ENCODE peak calls at places on chromosomes 6 and 20, in five cellular contexts. G is A549, M is HepG2, P is K562, I is H1. K is an unnamed sample.

GRCh38 chr6:156953125-156953477 is 175.9 kb downstream of the ARID1B start:
- DNase-seq in G (no peak), M (no peak), P (no peak), I (no peak), K (no peak)

GRCh38 chr6:9138856-9139426 is 703.6 kb upstream of the SLC35B3 start:
- DNase-seq in G (no peak), M (no peak), P (no peak), I (no peak), K (peak)

GRCh38 chr6:127119361-127120108 is 1.1 kb downstream of the RSPO3 start:
- DNase-seq in G (no peak), M (no peak), P (no peak), I (peak), K (no peak)

GRCh38 chr6:130366011-130366963 is at the start of gene TMEM200A:
- DNase-seq in G (no peak), M (no peak), P (peak), I (peak), K (peak)

GRCh38 chr20:33981964-33982363 is 11.7 kb upstream of the RALY start:
- DNase-seq in G (no peak), M (no peak), P (no peak), I (no peak), K (no peak)

GRCh38 chr6:136859430-136859829 is 37.0 kb downstream of the PEX7 start:
- DNase-seq in G (no peak), M (no peak), P (no peak), I (no peak), K (no peak)

GRCh38 chr6:158660331-158660730 is 10.5 kb downstream of the SYTL3 start:
- DNase-seq in G (peak), M (no peak), P (peak), I (peak), K (no peak)

GRCh38 chr20:708956-709355 is 33.4 kb upstream of the SCRT2 start:
- DNase-seq in G (no peak), M (no peak), P (no peak), I (no peak), K (no peak)

GRCh38 chr6:26122005-26122388 is 34.8 kb downstream of the HFE start:
- DNase-seq in G (peak), M (no peak), P (no peak), I (no peak), K (no peak)
- TF ChIP-seq MAFK in G (no peak), M (no peak), P (no peak), I (no peak), K (no peak)

DNA sequence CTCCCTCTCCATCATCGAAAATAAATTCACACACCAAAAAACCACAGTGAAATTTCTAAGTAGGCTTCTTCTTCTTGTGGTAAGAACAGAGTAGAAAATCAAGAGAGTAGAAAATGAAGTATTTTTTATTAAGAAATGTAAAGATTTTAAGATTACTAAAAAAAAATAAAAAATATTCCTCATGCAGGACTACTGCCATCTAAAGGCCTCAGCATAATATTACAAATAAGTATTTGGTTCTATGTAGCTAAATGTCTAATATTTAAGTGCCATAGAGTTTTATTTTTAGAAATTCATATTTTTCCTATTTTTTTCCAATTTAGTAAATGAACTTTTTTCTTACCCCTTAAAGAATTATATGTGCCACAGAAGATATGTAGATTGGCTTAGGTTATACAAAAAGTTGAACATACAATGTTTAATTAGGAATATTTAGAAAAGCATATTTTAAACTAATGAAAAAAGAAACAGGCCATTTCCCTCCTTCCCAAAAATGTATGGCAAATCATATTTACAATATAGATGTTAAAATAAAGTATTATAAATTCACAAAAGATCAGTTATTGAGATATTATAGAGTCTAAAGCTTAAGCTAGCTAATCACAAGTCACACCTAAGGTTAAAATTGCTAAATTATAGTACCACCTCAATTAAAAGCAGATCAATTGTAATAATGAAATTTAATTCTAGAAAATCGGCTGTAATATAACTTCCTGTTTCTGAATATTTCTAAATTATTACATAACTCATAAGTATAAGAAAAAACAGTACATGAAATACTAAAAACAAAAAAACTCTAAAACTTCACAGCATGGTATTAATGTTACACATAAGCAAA is 3.5 kb upstream of the NT5DC1 start:
- DNase-seq in G (no peak), M (no peak), P (no peak), I (no peak), K (peak)
- TF ChIP-seq MAFK in G (no peak), M (no peak), P (no peak), I (no peak), K (no peak)

GRCh38 chr20:24667689-24668383 is 198.4 kb downstream of the SYNDIG1 start:
- DNase-seq in G (no peak), M (no peak), P (no peak), I (no peak), K (no peak)
- TF ChIP-seq MAFK in G (no peak), M (no peak), P (no peak), I (no peak), K (no peak)

GRCh38 chr6:20071998-20072397 is 140.3 kb downstream of the MBOAT1 start:
- DNase-seq in G (no peak), M (no peak), P (no peak), I (no peak), K (no peak)

GRCh38 chr6:20070047-20070446 is 142.2 kb downstream of the MBOAT1 start:
- DNase-seq in G (no peak), M (no peak), P (no peak), I (no peak), K (no peak)

GRCh38 chr6:20069130-20069529 is 143.1 kb downstream of the MBOAT1 start:
- DNase-seq in G (no peak), M (no peak), P (peak), I (no peak), K (no peak)
- TF ChIP-seq MAFK in G (no peak), M (no peak), P (no peak), I (no peak), K (no peak)

K was measured in IMR-90.